ENCODE peak calls at places on chromosomes 11 and 22, in eight cellular contexts. L is adipocyte, I is IMR-90, T is endodermal cell, W is adrenal gland, X is stomach, N is aorta, V is tibial nerve. M is an unnamed sample.

GRCh38 chr11:120808616-120809050 is 215.3 kb upstream of the TBCEL start:
- DNase-seq in L (no peak), I (no peak), T (no peak), W (no peak), X (no peak), N (peak), V (no peak), M (no peak)

GRCh38 chr11:129960216-129961214 is 42.1 kb downstream of the PRDM10 start:
- DNase-seq in L (peak), I (peak), T (no peak), W (no peak), X (no peak), N (no peak), V (no peak), M (no peak)

GRCh38 chr22:25051983-25052710 is 99.6 kb downstream of the KIAA1671 start:
- DNase-seq in L (no peak), I (no peak), T (no peak), W (peak), X (peak), N (no peak), V (no peak), M (peak)

GRCh38 chr11:60477035-60477445 is 15.5 kb upstream of the MS4A12 start:
- DNase-seq in L (no peak), I (no peak), T (no peak), W (no peak), X (no peak), N (no peak), V (no peak), M (no peak)

GRCh38 chr22:19704355-19705015 is 9.8 kb upstream of the SEPTIN5 start:
- DNase-seq in L (no peak), I (no peak), T (no peak), W (no peak), X (no peak), N (no peak), V (no peak), M (no peak)

GRCh38 chr11:36411202-36411640 is 98.9 kb downstream of the TRAF6 start:
- DNase-seq in L (no peak), I (no peak), T (no peak), W (peak), X (peak), N (no peak), V (no peak), M (peak)

GRCh38 chr22:32555546-32555945 is 80.9 kb downstream of the FBXO7 start:
- DNase-seq in L (no peak), I (no peak), T (no peak), W (no peak), X (no peak), N (no peak), V (no peak), M (no peak)

GRCh38 chr11:127109796-127110195 is 109.2 kb upstream of the KIRREL3 start:
- DNase-seq in L (no peak), I (no peak), T (no peak), W (no peak), X (no peak), N (no peak), V (no peak), M (no peak)

GRCh38 chr22:20427104-20427944 is 10.3 kb downstream of the SCARF2 start:
- DNase-seq in L (no peak), I (no peak), T (no peak), W (no peak), X (no peak), N (peak), V (no peak), M (no peak)

GRCh38 chr22:48534395-48534958 is 1293.2 kb downstream of the BRD1 start:
- DNase-seq in L (no peak), I (no peak), T (no peak), W (no peak), X (no peak), N (no peak), V (no peak), M (no peak)

GRCh38 chr11:68051191-68052136 is 12.6 kb downstream of the TCIRG1 start:
- DNase-seq in L (no peak), I (no peak), T (peak), W (peak), X (no peak), N (no peak), V (no peak), M (no peak)

GRCh38 chr11:8794677-8795103 is 112.1 kb downstream of the RPL27A start:
- DNase-seq in L (no peak), I (no peak), T (peak), W (no peak), X (peak), N (no peak), V (no peak), M (peak)

GRCh38 chr22:36406139-36406538 is 18.4 kb upstream of the MYH9 start:
- DNase-seq in L (no peak), I (no peak), T (no peak), W (peak), X (no peak), N (no peak), V (no peak), M (no peak)

GRCh38 chr11:86160546-86161149 is 83.9 kb upstream of the EED start:
- DNase-seq in L (peak), I (peak), T (no peak), W (no peak), X (no peak), N (no peak), V (no peak), M (no peak)

GRCh38 chr11:10639350-10639749 is 54.2 kb downstream of the IRAG1 start:
- DNase-seq in L (no peak), I (no peak), T (no peak), W (peak), X (no peak), N (no peak), V (no peak), M (no peak)

GRCh38 chr22:24587948-24588347 is 4.9 kb downstream of the LRRC75B start:
- DNase-seq in L (no peak), I (no peak), T (no peak), W (no peak), X (no peak), N (no peak), V (no peak), M (no peak)

GRCh38 chr11:118295834-118296454 is 8.6 kb upstream of the CD3E start:
- DNase-seq in L (peak), I (peak), T (peak), W (no peak), X (peak), N (no peak), V (no peak), M (no peak)

GRCh38 chr22:44577391-44578114 is 79.5 kb upstream of the RTL6 start:
- DNase-seq in L (no peak), I (no peak), T (no peak), W (peak), X (no peak), N (peak), V (no peak), M (no peak)

GRCh38 chr22:47195676-47196492 is 433.4 kb downstream of the TBC1D22A start:
- DNase-seq in L (no peak), I (no peak), T (no peak), W (peak), X (peak), N (peak), V (peak), M (peak)

GRCh38 chr11:46392421-46393230 is 1.1 kb upstream of the CHRM4 start:
- DNase-seq in L (peak), I (peak), T (peak), W (peak), X (peak), N (peak), V (peak), M (peak)

GRCh38 chr11:82718307-82718706 is 15.4 kb downstream of the FAM181B start:
- DNase-seq in L (peak), I (peak), T (peak), W (peak), X (no peak), N (no peak), V (no peak), M (no peak)

GRCh38 chr11:45960387-45961110 is 38.1 kb downstream of the LARGE2 start:
- DNase-seq in L (peak), I (no peak), T (no peak), W (no peak), X (no peak), N (no peak), V (no peak), M (no peak)

GRCh38 chr22:20021196-20022181 is 579 bp downstream of the TANGO2 start:
- DNase-seq in L (peak), I (peak), T (peak), W (peak), X (peak), N (peak), V (no peak), M (peak)

GRCh38 chr22:48428556-48429371 is 1398.9 kb downstream of the BRD1 start:
- DNase-seq in L (peak), I (no peak), T (peak), W (no peak), X (no peak), N (peak), V (no peak), M (no peak)

GRCh38 chr11:59154585-59154984 is 11.9 kb downstream of the FAM111A start:
- DNase-seq in L (no peak), I (peak), T (no peak), W (no peak), X (no peak), N (no peak), V (no peak), M (no peak)

GRCh38 chr11:4664791-4665190 is 21.0 kb downstream of the OR51E1 start:
- DNase-seq in L (no peak), I (peak), T (no peak), W (no peak), X (no peak), N (no peak), V (no peak), M (no peak)

GRCh38 chr11:95792700-95793099 is 2.4 kb downstream of the CEP57 start:
- DNase-seq in L (no peak), I (no peak), T (no peak), W (no peak), X (no peak), N (no peak), V (no peak), M (no peak)

GRCh38 chr11:96102664-96103068 is 178.8 kb upstream of the MTMR2 start:
- DNase-seq in L (peak), I (peak), T (no peak), W (no peak), X (no peak), N (no peak), V (no peak), M (no peak)

GRCh38 chr22:47396105-47396504 is 633.7 kb downstream of the TBC1D22A start:
- DNase-seq in L (no peak), I (no peak), T (no peak), W (no peak), X (no peak), N (peak), V (no peak), M (no peak)

GRCh38 chr11:120035756-120036155 is 102.2 kb downstream of the TRIM29 start:
- DNase-seq in L (no peak), I (no peak), T (peak), W (no peak), X (no peak), N (no peak), V (no peak), M (peak)

GRCh38 chr11:105937331-105937730 is 84.7 kb downstream of the MSANTD4 start:
- DNase-seq in L (peak), I (peak), T (no peak), W (no peak), X (no peak), N (no peak), V (no peak), M (no peak)

GRCh38 chr11:100632970-100633452 is 54.1 kb upstream of the ARHGAP42 start:
- DNase-seq in L (peak), I (peak), T (no peak), W (peak), X (peak), N (no peak), V (peak), M (peak)

GRCh38 chr11:110182886-110183285 is 89.7 kb downstream of the ZC3H12C start:
- DNase-seq in L (peak), I (peak), T (no peak), W (no peak), X (no peak), N (no peak), V (no peak), M (no peak)

GRCh38 chr11:20609727-20610707 is 10.6 kb downstream of the SLC6A5 start:
- DNase-seq in L (peak), I (peak), T (peak), W (peak), X (peak), N (peak), V (peak), M (peak)

GRCh38 chr11:27282141-27282590 is 80.8 kb downstream of the CCDC34 start:
- DNase-seq in L (peak), I (peak), T (no peak), W (peak), X (no peak), N (peak), V (peak), M (no peak)

GRCh38 chr22:25202290-25202921 is 2.7 kb downstream of the CRYBB3 start:
- DNase-seq in L (peak), I (peak), T (peak), W (peak), X (peak), N (peak), V (peak), M (peak)

GRCh38 chr11:7154881-7155344 is 66.1 kb downstream of the RBMXL2 start:
- DNase-seq in L (no peak), I (no peak), T (no peak), W (no peak), X (no peak), N (no peak), V (no peak), M (no peak)

GRCh38 chr11:103649401-103649895 is 387.0 kb upstream of the DDI1 start:
- DNase-seq in L (no peak), I (no peak), T (no peak), W (no peak), X (no peak), N (no peak), V (no peak), M (no peak)
- H3K4me3 ChIP-seq in L (no peak), I (no peak), T (no peak), W (no peak), X (no peak), N (no peak), V (no peak), M (no peak)

DNA sequence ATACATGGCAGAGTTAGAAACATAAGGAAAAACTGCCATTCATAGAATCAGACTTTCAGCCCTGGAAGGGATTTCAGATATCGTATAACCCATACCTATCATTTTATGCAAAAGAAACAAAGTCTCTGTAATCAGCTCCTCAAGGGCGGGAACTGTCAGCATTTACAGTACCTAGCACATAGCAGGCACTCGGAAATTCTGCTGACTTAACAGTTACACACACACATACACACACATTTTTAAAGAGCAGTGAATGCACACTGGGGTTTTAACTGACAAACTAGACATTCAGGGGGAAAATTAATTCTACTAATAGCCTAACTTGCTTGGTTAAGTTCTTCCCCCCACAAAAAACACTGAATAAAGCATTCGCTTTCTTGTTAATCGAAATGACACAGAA is 8.7 kb downstream of the GNG3 start:
- DNase-seq in L (no peak), I (no peak), T (no peak), W (no peak), X (no peak), N (no peak), V (no peak), M (no peak)
- H3K4me3 ChIP-seq in L (no peak), I (no peak), T (no peak), W (no peak), X (no peak), N (no peak), V (no peak), M (no peak)

GRCh38 chr11:66311470-66311964 is 5.3 kb downstream of the CD248 start:
- DNase-seq in L (no peak), I (no peak), T (no peak), W (no peak), X (no peak), N (no peak), V (no peak), M (no peak)
- H3K4me3 ChIP-seq in L (peak), I (peak), T (peak), W (peak), X (peak), N (no peak), V (peak), M (peak)

GRCh38 chr11:64990222-64990918 is 6.4 kb downstream of the BATF2 start:
- DNase-seq in L (no peak), I (no peak), T (no peak), W (peak), X (no peak), N (no peak), V (no peak), M (no peak)
- H3K4me3 ChIP-seq in L (no peak), I (no peak), T (no peak), W (peak), X (peak), N (no peak), V (no peak), M (no peak)